ENCODE peak calls at places on chromosomes 5 and 9, in five cellular contexts. E, S, I, L and F are unnamed samples.

GRCh38 chr9:3760031-3760430 is 234.2 kb upstream of the RFX3 start:
- DNase-seq in L (no peak), S (no peak), E (no peak), I (no peak), F (no peak)

GRCh38 chr9:121633144-121633714 is 18.2 kb upstream of the DAB2IP start:
- DNase-seq in I (no peak), S (no peak), E (peak; percentile 6), L (no peak), F (peak; percentile 58)

GRCh38 chr5:170445936-170446335 is 56.8 kb upstream of the KCNMB1 start:
- DNase-seq in S (peak; percentile 13), E (no peak), I (no peak), L (no peak), F (no peak)

GRCh38 chr5:159128070-159128507 is 28.4 kb upstream of the EBF1 start:
- DNase-seq in E (no peak), S (no peak), I (no peak), L (no peak), F (no peak)

GRCh38 chr5:141250576-141250975 is 5.4 kb downstream of the PCDHB15 start:
- DNase-seq in E (no peak), I (no peak), L (no peak), S (no peak), F (no peak)

GRCh38 chr9:108654566-108654965 is 201.2 kb downstream of the ACTL7B start:
- DNase-seq in E (no peak), I (no peak), L (no peak), S (no peak), F (no peak)

GRCh38 chr5:73233461-73234151 is 60.6 kb downstream of the TMEM174 start:
- DNase-seq in I (no peak), E (peak; percentile 37), S (peak; percentile 55), L (peak; percentile 58), F (no peak)

GRCh38 chr9:76161546-76161945 is 232.7 kb downstream of the RFK start:
- DNase-seq in L (no peak), E (peak; percentile 35), S (peak; percentile 46), I (peak; percentile 57), F (no peak)

GRCh38 chr9:80085668-80086067 is 513.9 kb downstream of the TLE4 start:
- DNase-seq in E (no peak), S (no peak), I (no peak), L (no peak), F (no peak)

GRCh38 chr5:78588517-78588916 is 60.1 kb downstream of the LHFPL2 start:
- DNase-seq in E (no peak), I (no peak), L (no peak), S (no peak), F (no peak)

GRCh38 chr5:74127377-74128338 is 501.7 kb downstream of the ARHGEF28 start:
- DNase-seq in I (no peak), S (no peak), E (no peak), L (no peak), F (no peak)

GRCh38 chr9:1100945-1101344 is 50.8 kb downstream of the DMRT2 start:
- DNase-seq in L (peak; percentile 76), I (peak; percentile 25), S (peak; percentile 54), E (peak; percentile 50), F (no peak)

GRCh38 chr9:4548796-4549725 is 58.8 kb downstream of the SLC1A1 start:
- DNase-seq in I (no peak), L (peak; percentile 66), S (no peak), E (peak; percentile 59), F (no peak)

GRCh38 chr5:21165344-21165743 is 1177.3 kb upstream of the CDH18 start:
- DNase-seq in L (no peak), S (no peak), I (no peak), E (no peak), F (no peak)

GRCh38 chr5:1187234-1187949 is 14.0 kb upstream of the SLC6A19 start:
- DNase-seq in S (no peak), E (peak; percentile 11), L (peak; percentile 5), I (peak; percentile 5), F (no peak)

GRCh38 chr9:33880562-33881089 is 63.7 kb downstream of the UBE2R2 start:
- DNase-seq in I (no peak), E (no peak), S (no peak), L (no peak), F (no peak)

GRCh38 chr5:61970218-61970617 is 335.8 kb upstream of the KIF2A start:
- DNase-seq in I (no peak), S (no peak), E (no peak), L (no peak), F (no peak)

GRCh38 chr9:129406278-129407225 is 214.3 kb downstream of the C9orf50 start:
- DNase-seq in S (no peak), I (peak; percentile 73), E (peak; percentile 43), L (peak; percentile 15), F (no peak)

GRCh38 chr9:124693403-124693802 is 77.7 kb downstream of the NR6A1 start:
- DNase-seq in S (no peak), E (no peak), I (no peak), L (no peak), F (no peak)

GRCh38 chr9:133242241-133242640 is 32.8 kb downstream of the ABO start:
- DNase-seq in L (no peak), I (no peak), S (no peak), E (no peak), F (no peak)

GRCh38 chr5:73655521-73656160 is 29.6 kb downstream of the ARHGEF28 start:
- DNase-seq in L (no peak), E (no peak), S (no peak), I (no peak), F (no peak)

GRCh38 chr9:120642129-120642528 is 62.2 kb upstream of the CDK5RAP2 start:
- DNase-seq in E (no peak), I (no peak), L (no peak), S (no peak), F (no peak)

GRCh38 chr9:135570456-135570855 is 8.9 kb downstream of the PAEP start:
- DNase-seq in S (no peak), L (no peak), E (no peak), I (no peak), F (no peak)

GRCh38 chr9:19922476-19923118 is 133.8 kb upstream of the SLC24A2 start:
- DNase-seq in S (peak; percentile 49), I (peak; percentile 70), E (no peak), L (no peak), F (no peak)

GRCh38 chr5:856531-857425 is 6.0 kb upstream of the ZDHHC11 start:
- DNase-seq in E (no peak), S (no peak), L (no peak), I (no peak), F (no peak)

GRCh38 chr5:526456-527088 is 2.3 kb upstream of the SLC9A3 start:
- DNase-seq in S (no peak), L (peak; percentile 10), I (no peak), E (peak; percentile 8), F (no peak)

GRCh38 chr9:121357011-121357410 is 13.0 kb downstream of the STOM start:
- DNase-seq in E (no peak), L (no peak), I (no peak), S (no peak), F (no peak)

GRCh38 chr9:93084471-93084881 is 11.5 kb upstream of the CARD19 start:
- DNase-seq in E (no peak), S (no peak), I (peak; percentile 8), L (no peak), F (no peak)

GRCh38 chr5:147887026-147887627 is 8.6 kb downstream of the SCGB3A2 start:
- DNase-seq in L (no peak), E (no peak), I (no peak), S (no peak), F (no peak)

GRCh38 chr9:19231126-19232035 is 888 bp downstream of the DENND4C start:
- DNase-seq in E (no peak), I (no peak), L (no peak), S (no peak), F (peak; percentile 29)

GRCh38 chr5:177491429-177491945 is 5.9 kb downstream of the PDLIM7 start:
- DNase-seq in S (peak; percentile 83), L (peak; percentile 98), I (peak; percentile 48), E (no peak), F (no peak)

GRCh38 chr9:94298949-94299599 is 29.4 kb downstream of the NUTM2F start:
- DNase-seq in I (peak; percentile 46), L (no peak), S (no peak), E (no peak), F (no peak)

GRCh38 chr5:18754201-18754600 is 1119.9 kb downstream of the TAF11L14 start:
- DNase-seq in I (no peak), E (no peak), L (no peak), S (no peak), F (no peak)

GRCh38 chr9:71179183-71179582 is 57.8 kb upstream of the TRPM3 start:
- DNase-seq in S (no peak), E (no peak), L (no peak), I (no peak), F (no peak)

GRCh38 chr9:6090272-6090671 is 74.8 kb upstream of the RANBP6 start:
- DNase-seq in L (no peak), S (no peak), I (no peak), E (no peak), F (no peak)